ENCODE peak calls at places on chromosomes 3 and 15, in five cellular contexts. One of them, this sample, is unnamed.

GRCh38 chr15:57611938-57612337 is 20.2 kb downstream of the MYZAP start:
- DNase-seq in fibroblast of mammary gland: peak
- DNase-seq in body of pancreas: peak
- DNase-seq in right atrium auricular region: no peak
- DNase-seq in thoracic aorta: no peak
- DNase-seq in this sample: no peak

GRCh38 chr15:48052871-48053383 is 67.9 kb upstream of the SLC24A5 start:
- DNase-seq in right atrium auricular region: no peak
- DNase-seq in thoracic aorta: no peak
- DNase-seq in body of pancreas: no peak
- DNase-seq in fibroblast of mammary gland: peak
- DNase-seq in this sample: peak

GRCh38 chr15:50685191-50685975 is 1.2 kb downstream of the TRPM7 start:
- DNase-seq in thoracic aorta: no peak
- DNase-seq in right atrium auricular region: no peak
- DNase-seq in body of pancreas: no peak
- DNase-seq in fibroblast of mammary gland: no peak
- DNase-seq in this sample: no peak

GRCh38 chr3:100577382-100578008 is 31.9 kb upstream of the ADGRG7 start:
- DNase-seq in thoracic aorta: no peak
- DNase-seq in body of pancreas: no peak
- DNase-seq in fibroblast of mammary gland: no peak
- DNase-seq in right atrium auricular region: no peak
- DNase-seq in this sample: no peak

GRCh38 chr3:9398715-9399708 is 1.6 kb downstream of the SETD5 start:
- DNase-seq in fibroblast of mammary gland: peak
- DNase-seq in body of pancreas: peak
- DNase-seq in thoracic aorta: no peak
- DNase-seq in right atrium auricular region: no peak
- DNase-seq in this sample: no peak

GRCh38 chr3:123559040-123559861 is 25.6 kb downstream of the HACD2 start:
- DNase-seq in right atrium auricular region: no peak
- DNase-seq in body of pancreas: no peak
- DNase-seq in fibroblast of mammary gland: peak
- DNase-seq in thoracic aorta: no peak
- DNase-seq in this sample: no peak

GRCh38 chr3:26484140-26484539 is 138.4 kb upstream of the LRRC3B start:
- DNase-seq in right atrium auricular region: no peak
- DNase-seq in fibroblast of mammary gland: no peak
- DNase-seq in thoracic aorta: no peak
- DNase-seq in body of pancreas: no peak
- DNase-seq in this sample: no peak

GRCh38 chr3:29463306-29463705 is 182.4 kb downstream of the RBMS3 start:
- DNase-seq in thoracic aorta: no peak
- DNase-seq in right atrium auricular region: no peak
- DNase-seq in fibroblast of mammary gland: peak
- DNase-seq in body of pancreas: no peak
- DNase-seq in this sample: no peak

GRCh38 chr3:133868166-133868565 is 27.5 kb downstream of the RAB6B start:
- DNase-seq in thoracic aorta: no peak
- DNase-seq in fibroblast of mammary gland: no peak
- DNase-seq in body of pancreas: no peak
- DNase-seq in right atrium auricular region: no peak
- DNase-seq in this sample: no peak

GRCh38 chr3:193798097-193798496 is 205.1 kb downstream of the OPA1 start:
- DNase-seq in thoracic aorta: no peak
- DNase-seq in fibroblast of mammary gland: no peak
- DNase-seq in body of pancreas: no peak
- DNase-seq in right atrium auricular region: no peak
- DNase-seq in this sample: no peak

GRCh38 chr3:46903341-46904302 is 26.1 kb downstream of the PTH1R start:
- DNase-seq in body of pancreas: no peak
- DNase-seq in right atrium auricular region: no peak
- DNase-seq in thoracic aorta: no peak
- DNase-seq in fibroblast of mammary gland: peak
- DNase-seq in this sample: no peak

GRCh38 chr15:101025116-101025885 is 106.1 kb downstream of the LRRK1 start:
- DNase-seq in right atrium auricular region: peak
- DNase-seq in thoracic aorta: no peak
- DNase-seq in fibroblast of mammary gland: no peak
- DNase-seq in body of pancreas: no peak
- DNase-seq in this sample: peak

GRCh38 chr15:78727561-78727960 is 83.7 kb downstream of the ADAMTS7 start:
- DNase-seq in body of pancreas: no peak
- DNase-seq in fibroblast of mammary gland: no peak
- DNase-seq in right atrium auricular region: no peak
- DNase-seq in thoracic aorta: no peak
- DNase-seq in this sample: no peak

GRCh38 chr3:8266679-8267267 is 234.8 kb upstream of the LMCD1 start:
- DNase-seq in fibroblast of mammary gland: no peak
- DNase-seq in right atrium auricular region: no peak
- DNase-seq in thoracic aorta: no peak
- DNase-seq in body of pancreas: no peak
- DNase-seq in this sample: no peak

GRCh38 chr3:123447749-123448502 is 964 bp downstream of the ADCY5 start:
- DNase-seq in fibroblast of mammary gland: no peak
- DNase-seq in body of pancreas: peak
- DNase-seq in thoracic aorta: no peak
- DNase-seq in right atrium auricular region: no peak
- DNase-seq in this sample: no peak

GRCh38 chr3:6179761-6180160 is 681.2 kb upstream of the GRM7 start:
- DNase-seq in thoracic aorta: no peak
- DNase-seq in body of pancreas: no peak
- DNase-seq in fibroblast of mammary gland: no peak
- DNase-seq in right atrium auricular region: no peak
- DNase-seq in this sample: no peak

GRCh38 chr15:39180494-39180930 is 400.4 kb upstream of the THBS1 start:
- DNase-seq in right atrium auricular region: no peak
- DNase-seq in body of pancreas: no peak
- DNase-seq in thoracic aorta: no peak
- DNase-seq in fibroblast of mammary gland: peak
- DNase-seq in this sample: no peak

GRCh38 chr3:150384517-150385212 is 23.4 kb upstream of the TSC22D2 start:
- DNase-seq in thoracic aorta: no peak
- DNase-seq in body of pancreas: no peak
- DNase-seq in fibroblast of mammary gland: peak
- DNase-seq in right atrium auricular region: no peak
- DNase-seq in this sample: no peak

GRCh38 chr15:76346666-76347506 is 10.3 kb downstream of the ISL2 start:
- DNase-seq in fibroblast of mammary gland: no peak
- DNase-seq in thoracic aorta: no peak
- DNase-seq in body of pancreas: no peak
- DNase-seq in right atrium auricular region: no peak
- DNase-seq in this sample: no peak

GRCh38 chr3:16173696-16174355 is 654 bp upstream of the GALNT15 start:
- DNase-seq in thoracic aorta: no peak
- DNase-seq in fibroblast of mammary gland: peak
- DNase-seq in body of pancreas: no peak
- DNase-seq in right atrium auricular region: no peak
- DNase-seq in this sample: peak

GRCh38 chr3:74267126-74267525 is 347.3 kb downstream of the CNTN3 start:
- DNase-seq in right atrium auricular region: no peak
- DNase-seq in thoracic aorta: no peak
- DNase-seq in fibroblast of mammary gland: peak
- DNase-seq in body of pancreas: no peak
- DNase-seq in this sample: no peak

DNA sequence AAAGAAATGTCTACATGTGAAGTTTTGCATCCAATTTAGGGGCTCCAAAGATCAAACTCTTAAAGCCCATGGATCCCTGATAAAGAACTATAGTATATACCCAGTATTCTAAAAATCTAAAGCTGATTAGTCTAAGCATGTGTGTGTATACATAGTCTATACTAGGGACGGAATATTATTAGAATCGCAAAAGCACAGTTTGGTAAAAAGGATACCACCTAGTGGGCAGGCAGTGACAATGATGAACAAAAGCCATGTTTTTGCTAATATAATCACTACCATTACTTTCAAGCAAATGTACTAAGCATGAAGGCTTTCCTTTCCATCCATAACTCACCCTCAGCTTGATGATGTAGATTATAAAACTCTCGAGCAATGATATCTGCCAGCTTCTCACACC is 16.5 kb downstream of the POLQ start:
- DNase-seq in thoracic aorta: no peak
- DNase-seq in body of pancreas: no peak
- DNase-seq in fibroblast of mammary gland: peak
- DNase-seq in right atrium auricular region: no peak
- DNase-seq in this sample: no peak
- TF ChIP-seq CTCF in thoracic aorta: no peak
- TF ChIP-seq CTCF in body of pancreas: no peak
- TF ChIP-seq CTCF in fibroblast of mammary gland: peak
- TF ChIP-seq CTCF in right atrium auricular region: no peak
- TF ChIP-seq CTCF in this sample: no peak

DNA sequence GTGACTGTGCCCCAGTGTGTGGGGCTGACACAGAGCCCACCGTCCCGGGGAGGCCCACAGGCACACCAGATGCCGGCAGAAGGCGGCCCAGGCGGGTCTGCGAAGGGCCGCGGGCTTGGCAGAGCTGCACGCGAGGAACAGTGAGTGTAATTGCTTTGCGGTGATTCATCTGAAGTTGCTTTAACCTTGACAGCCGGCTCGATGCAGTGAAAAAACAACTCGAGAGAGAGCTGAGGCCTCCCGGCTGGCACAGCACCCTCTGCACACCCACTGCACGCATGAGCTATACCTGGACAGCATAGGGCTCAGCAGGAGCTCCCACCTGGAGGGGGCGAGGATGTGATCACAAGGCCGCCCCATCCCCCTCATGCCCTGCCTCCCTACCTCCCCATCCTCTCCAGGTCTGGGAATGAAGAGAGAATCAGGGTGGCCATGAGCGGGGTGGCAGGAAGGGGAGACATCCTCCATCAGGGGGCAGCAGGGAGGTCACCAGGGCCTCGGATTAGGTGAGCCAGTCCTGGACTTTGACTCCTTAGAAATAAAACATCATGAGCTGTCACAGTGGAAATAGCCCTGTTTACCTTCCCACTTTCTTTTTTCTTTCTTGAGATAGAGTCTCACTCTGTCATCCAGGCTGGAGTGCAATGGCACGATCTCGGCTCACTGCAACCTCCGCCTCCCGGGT is 172.6 kb downstream of the MEGF11 start:
- DNase-seq in right atrium auricular region: no peak
- DNase-seq in fibroblast of mammary gland: peak
- DNase-seq in body of pancreas: peak
- DNase-seq in thoracic aorta: no peak
- DNase-seq in this sample: no peak
- TF ChIP-seq CTCF in right atrium auricular region: no peak
- TF ChIP-seq CTCF in fibroblast of mammary gland: no peak
- TF ChIP-seq CTCF in body of pancreas: no peak
- TF ChIP-seq CTCF in thoracic aorta: no peak
- TF ChIP-seq CTCF in this sample: no peak

GRCh38 chr15:71532994-71533393 is 277.4 kb upstream of the NR2E3 start:
- DNase-seq in fibroblast of mammary gland: peak
- DNase-seq in right atrium auricular region: no peak
- DNase-seq in thoracic aorta: no peak
- DNase-seq in body of pancreas: no peak
- DNase-seq in this sample: peak
- TF ChIP-seq CTCF in fibroblast of mammary gland: peak
- TF ChIP-seq CTCF in right atrium auricular region: peak
- TF ChIP-seq CTCF in thoracic aorta: peak
- TF ChIP-seq CTCF in body of pancreas: no peak
- TF ChIP-seq CTCF in this sample: peak

DNA sequence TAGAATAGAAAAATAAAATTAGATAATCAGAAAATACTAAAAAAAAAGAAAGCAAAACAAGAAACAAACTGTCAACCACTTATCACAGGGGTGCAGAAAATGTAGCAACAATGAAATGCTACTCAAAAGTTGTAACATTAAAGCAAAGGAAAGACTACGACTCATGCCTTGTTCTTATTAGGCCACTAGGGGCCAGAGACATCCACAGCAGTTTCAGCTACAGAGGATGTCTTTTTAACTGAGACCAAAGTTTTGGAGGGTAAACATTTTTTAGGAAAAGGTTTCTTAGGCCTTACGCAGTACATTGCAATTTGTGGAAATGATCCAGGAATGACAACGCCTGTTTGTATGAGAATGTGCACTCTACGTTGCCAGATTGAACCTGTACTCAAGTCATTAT is 15.4 kb upstream of the CADM2 start:
- DNase-seq in body of pancreas: no peak
- DNase-seq in fibroblast of mammary gland: no peak
- DNase-seq in right atrium auricular region: no peak
- DNase-seq in thoracic aorta: no peak
- DNase-seq in this sample: no peak
- TF ChIP-seq CTCF in body of pancreas: no peak
- TF ChIP-seq CTCF in fibroblast of mammary gland: no peak
- TF ChIP-seq CTCF in right atrium auricular region: no peak
- TF ChIP-seq CTCF in thoracic aorta: no peak
- TF ChIP-seq CTCF in this sample: no peak

This sample was measured in esophagus muscularis mucosa.